ENCODE peak calls at places on chromosomes 3 and 15, in nine cellular contexts. K is stimulated activated CD8-positive, alpha-beta memory T cell treated with anti-CD3 and anti-CD28 coated beads, Interleukin-12 subunit alpha, Interleukin-12 subunit beta, amount 100 ng/mL, for 1 hour; B is HS-27A; O is renal cortical epithelial cell; X is stimulated activated CD4-positive, alpha-beta T cell treated with anti-CD3 and anti-CD28 coated beads, Interleukin-12 subunit alpha, Interleukin-12 subunit beta, amount 100 ng/mL, for 48 hours; S is HTR-8/SVneo; R is NCI-H1417 treated with DMSO at 0.1 percent for 48 hours; Z is psoas muscle; U is memory B cell. L is an unnamed sample.

GRCh38 chr3:138429665-138430064 is 4.8 kb upstream of the ESYT3 start:
- DNase-seq in K (no peak), B (no peak), O (no peak), X (no peak), S (no peak), R (no peak), Z (no peak), U (no peak), L (no peak)

GRCh38 chr3:43629254-43629653 is 7.4 kb upstream of the ANO10 start:
- DNase-seq in K (no peak), B (no peak), O (peak), X (no peak), S (no peak), R (no peak), Z (no peak), U (no peak), L (peak)

GRCh38 chr3:157127268-157127667 is 32.7 kb downstream of the CCNL1 start:
- DNase-seq in K (no peak), B (no peak), O (no peak), X (no peak), S (no peak), R (no peak), Z (no peak), U (no peak), L (no peak)

GRCh38 chr3:69998759-69999158 is 774 bp upstream of the SAMMSON start:
- DNase-seq in K (no peak), B (no peak), O (no peak), X (no peak), S (no peak), R (no peak), Z (no peak), U (no peak), L (no peak)

GRCh38 chr15:50183112-50183794 is 1.3 kb downstream of the SLC27A2 start:
- DNase-seq in K (no peak), B (no peak), O (no peak), X (no peak), S (no peak), R (no peak), Z (no peak), U (no peak), L (no peak)

GRCh38 chr3:23202203-23202920 is 765 bp upstream of the UBE2E2 start:
- DNase-seq in K (peak), B (no peak), O (peak), X (no peak), S (peak), R (no peak), Z (no peak), U (no peak), L (peak)

GRCh38 chr15:44541282-44541958 is 4.5 kb downstream of the EIF3J start:
- DNase-seq in K (no peak), B (peak), O (peak), X (no peak), S (peak), R (no peak), Z (no peak), U (no peak), L (peak)

GRCh38 chr3:188397766-188398705 is 244.1 kb downstream of the LPP start:
- DNase-seq in K (no peak), B (no peak), O (no peak), X (no peak), S (no peak), R (no peak), Z (no peak), U (no peak), L (no peak)

GRCh38 chr3:32401141-32401540 is 9.5 kb downstream of the CMTM7 start:
- DNase-seq in K (no peak), B (no peak), O (peak), X (no peak), S (no peak), R (no peak), Z (no peak), U (no peak), L (no peak)

GRCh38 chr3:31790516-31791148 is 190.4 kb downstream of the OSBPL10 start:
- DNase-seq in K (no peak), B (no peak), O (no peak), X (no peak), S (no peak), R (no peak), Z (no peak), U (no peak), L (no peak)

L was measured in AG10803.